ENCODE peak calls at places on chromosome 18, in six cellular contexts. B is breast epithelium, K is sigmoid colon, E is GM12878, L is HCT116, Y is transverse colon. W is an unnamed sample.

GRCh38 chr18:35099911-35100310 is 58.7 kb downstream of the MAPRE2 start:
- DNase-seq in B (no peak), K (no peak), E (no peak), L (no peak), Y (no peak), W (no peak)

GRCh38 chr18:56977284-56977683 is 169.6 kb upstream of the BOD1L2 start:
- DNase-seq in B (no peak), K (no peak), E (no peak), L (no peak), Y (no peak), W (no peak)

GRCh38 chr18:48605408-48605845 is 66.6 kb downstream of the CTIF start:
- DNase-seq in B (no peak), K (no peak), E (peak; percentile 23), L (peak; percentile 29), Y (no peak), W (no peak)

GRCh38 chr18:79962311-79962710 is 2.1 kb upstream of the HSBP1L1 start:
- DNase-seq in B (peak; percentile 80), K (peak; percentile 17), E (no peak), L (peak; percentile 33), Y (no peak), W (peak; percentile 85)

GRCh38 chr18:34773961-34774754 is 64.1 kb downstream of the DTNA start:
- DNase-seq in B (no peak), K (peak; percentile 70), E (no peak), L (no peak), Y (peak; percentile 27), W (peak; percentile 95)

GRCh38 chr18:67517224-67517765 is 775 bp upstream of the DSEL start:
- DNase-seq in B (no peak), K (peak; percentile 80), E (no peak), L (no peak), Y (peak; percentile 10), W (peak; percentile 33)

GRCh38 chr18:79625195-79625923 is 54.2 kb upstream of the CTDP1 start:
- DNase-seq in B (no peak), K (peak; percentile 49), E (peak; percentile 79), L (no peak), Y (peak; percentile 17), W (peak; percentile 39)

GRCh38 chr18:48135436-48135966 is 205.0 kb upstream of the SMAD2 start:
- DNase-seq in B (no peak), K (no peak), E (no peak), L (no peak), Y (no peak), W (no peak)

GRCh38 chr18:3434685-3435084 is 15.3 kb upstream of the TGIF1 start:
- DNase-seq in B (no peak), K (no peak), E (no peak), L (no peak), Y (no peak), W (no peak)

GRCh38 chr18:59139291-59139614 is 431 bp upstream of the SEC11C start:
- DNase-seq in B (peak; percentile 80), K (peak; percentile 92), E (no peak), L (peak; percentile 81), Y (peak; percentile 93), W (peak; percentile 89)

GRCh38 chr18:43970656-43971055 is 693.4 kb upstream of the SYT4 start:
- DNase-seq in B (no peak), K (no peak), E (no peak), L (no peak), Y (no peak), W (no peak)

GRCh38 chr18:58180738-58181353 is 136.8 kb downstream of the NEDD4L start:
- DNase-seq in B (no peak), K (no peak), E (no peak), L (no peak), Y (peak; percentile 72), W (peak; percentile 71)

GRCh38 chr18:12737243-12737902 is 34.5 kb downstream of the PSMG2 start:
- DNase-seq in B (no peak), K (no peak), E (no peak), L (no peak), Y (no peak), W (no peak)

GRCh38 chr18:52046842-52047241 is 293.2 kb upstream of the DCC start:
- DNase-seq in B (no peak), K (no peak), E (no peak), L (no peak), Y (no peak), W (no peak)

GRCh38 chr18:12750076-12750707 is 47.4 kb downstream of the PSMG2 start:
- DNase-seq in B (no peak), K (no peak), E (peak; percentile 23), L (no peak), Y (peak; percentile 40), W (no peak)

DNA sequence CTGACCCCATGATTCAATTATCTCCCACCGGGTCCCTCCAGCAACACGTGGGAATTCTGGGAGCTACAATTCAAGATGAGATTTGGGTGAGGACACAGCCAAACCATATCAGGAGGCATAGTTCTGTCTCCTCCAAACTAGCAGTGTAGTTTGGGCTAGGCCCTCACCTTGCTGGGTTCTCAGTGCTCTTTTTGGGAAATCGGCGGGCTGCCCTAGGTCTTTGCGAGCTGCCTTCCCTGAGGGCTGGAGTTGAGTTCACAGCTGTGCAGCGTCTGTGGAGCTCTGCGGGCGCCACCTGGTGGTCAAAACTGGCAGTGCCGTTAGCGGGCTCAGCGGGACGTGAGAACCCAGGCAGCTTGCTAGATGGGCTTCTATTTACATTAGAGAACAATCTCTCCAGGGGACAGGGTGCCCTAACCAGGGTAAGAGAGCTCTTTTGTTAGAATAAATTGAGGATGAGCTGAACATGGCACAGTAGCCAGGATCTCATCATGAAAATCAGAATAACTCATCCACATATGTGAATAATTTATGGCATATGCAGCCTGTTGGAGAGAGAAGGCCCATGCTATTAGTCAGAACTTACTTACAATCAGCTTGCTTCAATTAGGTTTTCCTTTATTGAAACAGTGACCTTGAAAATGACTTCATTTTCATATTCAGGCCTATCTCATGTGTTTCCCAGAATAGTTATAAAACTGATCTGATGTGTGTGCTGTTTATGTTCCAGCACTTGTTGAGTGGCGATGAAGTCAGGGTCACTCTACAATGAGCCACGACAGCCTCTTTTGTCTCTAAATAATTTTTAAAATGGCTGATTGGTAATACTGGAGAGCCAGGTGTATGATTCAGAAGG is 27.4 kb upstream of the YES1 start:
- DNase-seq in B (peak; percentile 87), K (peak; percentile 90), E (peak; percentile 25), L (peak; percentile 68), Y (peak; percentile 89), W (peak; percentile 78)
- H3K4me3 ChIP-seq in B (no peak overlapping the region), K (no peak overlapping the region), E (no peak overlapping the region), L (no peak overlapping the region), Y (no peak overlapping the region), W (no peak overlapping the region)

GRCh38 chr18:40524881-40525280 is 1430.2 kb upstream of the PIK3C3 start:
- DNase-seq in B (no peak), K (no peak), E (no peak), L (no peak), Y (no peak), W (no peak)

GRCh38 chr18:40534748-40535147 is 1420.3 kb upstream of the PIK3C3 start:
- DNase-seq in B (no peak), K (no peak), E (no peak), L (no peak), Y (no peak), W (no peak)

GRCh38 chr18:40531061-40531460 is 1424.0 kb upstream of the PIK3C3 start:
- DNase-seq in B (no peak), K (no peak), E (no peak), L (no peak), Y (no peak), W (no peak)

DNA sequence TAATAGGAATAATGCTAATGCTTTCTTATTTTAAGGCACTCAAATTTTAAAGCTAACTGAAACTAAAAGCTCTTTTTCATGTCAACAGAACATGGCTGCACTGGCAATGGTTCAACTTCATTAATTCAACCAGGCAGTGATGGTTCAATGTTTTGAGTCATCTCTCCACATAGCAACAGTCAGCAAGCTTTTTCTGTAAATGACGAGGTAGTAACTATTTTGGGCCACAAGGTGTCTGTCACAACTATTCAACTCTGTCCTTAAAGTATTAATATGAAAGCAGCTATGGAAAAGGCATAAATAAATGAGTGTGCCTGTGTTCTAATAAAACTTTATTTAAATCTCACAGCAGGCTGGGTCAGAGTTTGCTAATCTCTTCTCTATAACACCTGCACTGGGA is 1425.6 kb upstream of the PIK3C3 start:
- DNase-seq in B (no peak), K (no peak), E (no peak), L (no peak), Y (no peak), W (no peak)
- TF ChIP-seq CTCF in B (no peak), K (no peak), E (no peak), L (no peak), Y (no peak), W (no peak)

GRCh38 chr18:9475643-9476580 is 599 bp downstream of the RALBP1 start:
- DNase-seq in B (no peak), K (no peak), E (no peak), L (no peak), Y (no peak), W (no peak)
- TF ChIP-seq POLR2A in B (no peak), K (no peak), E (peak; percentile 82), L (no peak), Y (no peak), W (no peak)

DNA sequence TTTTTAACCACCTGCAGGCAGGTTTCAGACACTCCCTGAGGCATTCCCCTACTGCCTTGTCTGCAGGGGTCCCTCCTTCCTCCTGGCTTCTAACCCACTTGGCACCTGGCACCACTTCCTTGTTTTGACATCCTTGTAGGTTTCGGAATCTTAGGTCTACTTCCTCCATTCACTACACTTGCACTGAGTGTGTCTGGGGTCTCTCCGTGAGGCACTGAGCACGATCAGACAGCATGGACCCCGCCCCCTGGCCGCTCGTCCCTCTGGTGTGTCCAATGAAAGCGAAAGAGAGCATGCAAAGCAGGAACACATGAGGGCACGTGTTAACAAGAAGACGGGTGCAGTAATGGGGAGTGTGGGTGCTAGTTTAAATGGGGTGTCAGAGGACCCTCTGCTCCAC is 63.8 kb downstream of the HAUS1 start:
- DNase-seq in B (no peak), K (no peak), E (peak; percentile 84), L (no peak), Y (peak; percentile 63), W (no peak)
- H3K4me3 ChIP-seq in B (no peak overlapping the region), K (no peak overlapping the region), E (peak overlapping the region; percentile 37), L (no peak overlapping the region), Y (no peak overlapping the region), W (no peak overlapping the region)

DNA sequence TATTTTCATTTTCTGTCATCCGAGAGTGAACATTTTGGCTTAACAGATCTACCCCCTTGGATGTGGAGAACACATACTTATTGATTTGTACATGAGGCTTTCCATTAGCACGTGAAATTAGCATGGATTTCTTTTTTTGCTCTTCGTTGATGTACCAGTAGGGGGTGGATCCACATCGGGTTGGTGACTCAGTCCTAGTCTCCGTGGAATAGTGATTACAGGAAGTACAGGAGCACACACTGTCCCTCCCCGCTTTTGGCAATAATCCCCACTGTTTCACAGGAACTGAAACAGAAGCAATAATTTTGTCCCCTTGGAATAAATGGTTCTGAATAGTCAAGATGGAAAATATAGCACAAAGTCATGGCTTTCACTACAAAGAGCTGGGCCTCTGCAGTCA is 229.0 kb downstream of the GALR1 start:
- DNase-seq in B (no peak), K (peak; percentile 85), E (no peak), L (no peak), Y (peak; percentile 14), W (peak; percentile 6)
- TF ChIP-seq CTCF in B (no peak), K (peak; percentile 9), E (no peak), L (no peak), Y (no peak), W (no peak)

W was measured in thyroid gland.